ENCODE peak calls at places on chromosomes 7 and 10, in ten cellular contexts. One of them, this sample, is unnamed.

GRCh38 chr7:101378808-101379207 is 16.1 kb downstream of the COL26A1 start:
- DNase-seq in heart right ventricle: peak; percentile 33
- DNase-seq in prostate gland: peak; percentile 17
- DNase-seq in pancreas: no peak
- DNase-seq in lower lobe of right lung: no peak
- DNase-seq in GM12864: no peak
- DNase-seq in tibial nerve: no peak
- DNase-seq in cardiac muscle cell: peak; percentile 52
- DNase-seq in CD4-positive, alpha-beta T cell: no peak
- DNase-seq in body of pancreas: no peak
- DNase-seq in this sample: peak; percentile 39

GRCh38 chr7:84194484-84195260 is at the start of gene SEMA3A:
- DNase-seq in tibial nerve: no peak
- DNase-seq in GM12864: no peak
- DNase-seq in pancreas: no peak
- DNase-seq in lower lobe of right lung: no peak
- DNase-seq in prostate gland: peak; percentile 10
- DNase-seq in body of pancreas: peak; percentile 15
- DNase-seq in cardiac muscle cell: peak; percentile 89
- DNase-seq in heart right ventricle: peak; percentile 16
- DNase-seq in CD4-positive, alpha-beta T cell: peak; percentile 2
- DNase-seq in this sample: no peak

GRCh38 chr10:84348860-84349259 is 20.5 kb downstream of the CCSER2 start:
- DNase-seq in CD4-positive, alpha-beta T cell: no peak
- DNase-seq in GM12864: no peak
- DNase-seq in tibial nerve: no peak
- DNase-seq in lower lobe of right lung: no peak
- DNase-seq in cardiac muscle cell: no peak
- DNase-seq in body of pancreas: no peak
- DNase-seq in heart right ventricle: no peak
- DNase-seq in prostate gland: no peak
- DNase-seq in pancreas: no peak
- DNase-seq in this sample: no peak

GRCh38 chr10:63713191-63714144 is 192.3 kb downstream of the REEP3 start:
- DNase-seq in body of pancreas: peak; percentile 67
- DNase-seq in CD4-positive, alpha-beta T cell: no peak
- DNase-seq in heart right ventricle: peak; percentile 89
- DNase-seq in tibial nerve: peak; percentile 35
- DNase-seq in pancreas: peak; percentile 76
- DNase-seq in cardiac muscle cell: peak; percentile 61
- DNase-seq in lower lobe of right lung: no peak
- DNase-seq in prostate gland: no peak
- DNase-seq in GM12864: no peak
- DNase-seq in this sample: no peak

GRCh38 chr7:8277394-8277982 is 15.5 kb upstream of the ICA1 start:
- DNase-seq in heart right ventricle: no peak
- DNase-seq in prostate gland: no peak
- DNase-seq in pancreas: no peak
- DNase-seq in cardiac muscle cell: peak; percentile 21
- DNase-seq in lower lobe of right lung: no peak
- DNase-seq in tibial nerve: no peak
- DNase-seq in body of pancreas: peak; percentile 39
- DNase-seq in GM12864: no peak
- DNase-seq in CD4-positive, alpha-beta T cell: no peak
- DNase-seq in this sample: no peak

GRCh38 chr10:52779541-52780390 is 7.2 kb upstream of the MBL2 start:
- DNase-seq in tibial nerve: peak; percentile 33
- DNase-seq in lower lobe of right lung: peak; percentile 55
- DNase-seq in heart right ventricle: peak; percentile 40
- DNase-seq in body of pancreas: peak; percentile 63
- DNase-seq in CD4-positive, alpha-beta T cell: no peak
- DNase-seq in pancreas: peak; percentile 64
- DNase-seq in cardiac muscle cell: peak; percentile 80
- DNase-seq in prostate gland: no peak
- DNase-seq in GM12864: no peak
- DNase-seq in this sample: no peak

GRCh38 chr10:125023269-125023668 is 81.3 kb downstream of the ZRANB1 start:
- DNase-seq in lower lobe of right lung: peak; percentile 44
- DNase-seq in prostate gland: no peak
- DNase-seq in body of pancreas: no peak
- DNase-seq in cardiac muscle cell: no peak
- DNase-seq in GM12864: no peak
- DNase-seq in tibial nerve: no peak
- DNase-seq in heart right ventricle: peak; percentile 40
- DNase-seq in pancreas: peak; percentile 68
- DNase-seq in CD4-positive, alpha-beta T cell: no peak
- DNase-seq in this sample: no peak

GRCh38 chr7:81659697-81660395 is 110.0 kb downstream of the HGF start:
- DNase-seq in cardiac muscle cell: no peak
- DNase-seq in heart right ventricle: no peak
- DNase-seq in CD4-positive, alpha-beta T cell: no peak
- DNase-seq in body of pancreas: no peak
- DNase-seq in lower lobe of right lung: no peak
- DNase-seq in GM12864: no peak
- DNase-seq in tibial nerve: no peak
- DNase-seq in prostate gland: no peak
- DNase-seq in pancreas: no peak
- DNase-seq in this sample: no peak

GRCh38 chr10:86944471-86944870 is 12.9 kb downstream of the MMRN2 start:
- DNase-seq in tibial nerve: no peak
- DNase-seq in heart right ventricle: no peak
- DNase-seq in lower lobe of right lung: no peak
- DNase-seq in GM12864: no peak
- DNase-seq in CD4-positive, alpha-beta T cell: no peak
- DNase-seq in body of pancreas: no peak
- DNase-seq in pancreas: no peak
- DNase-seq in prostate gland: no peak
- DNase-seq in cardiac muscle cell: no peak
- DNase-seq in this sample: no peak

GRCh38 chr10:86946215-86947170 is 10.9 kb downstream of the MMRN2 start:
- DNase-seq in lower lobe of right lung: no peak
- DNase-seq in tibial nerve: no peak
- DNase-seq in CD4-positive, alpha-beta T cell: no peak
- DNase-seq in prostate gland: no peak
- DNase-seq in GM12864: no peak
- DNase-seq in body of pancreas: no peak
- DNase-seq in cardiac muscle cell: no peak
- DNase-seq in pancreas: peak; percentile 77
- DNase-seq in heart right ventricle: no peak
- DNase-seq in this sample: no peak

GRCh38 chr10:86944907-86945306 is 12.5 kb downstream of the MMRN2 start:
- DNase-seq in body of pancreas: no peak
- DNase-seq in prostate gland: no peak
- DNase-seq in lower lobe of right lung: no peak
- DNase-seq in cardiac muscle cell: no peak
- DNase-seq in CD4-positive, alpha-beta T cell: no peak
- DNase-seq in heart right ventricle: no peak
- DNase-seq in tibial nerve: no peak
- DNase-seq in pancreas: no peak
- DNase-seq in GM12864: no peak
- DNase-seq in this sample: no peak

GRCh38 chr10:86944031-86944419 is 13.4 kb downstream of the MMRN2 start:
- DNase-seq in GM12864: no peak
- DNase-seq in lower lobe of right lung: no peak
- DNase-seq in CD4-positive, alpha-beta T cell: no peak
- DNase-seq in cardiac muscle cell: no peak
- DNase-seq in tibial nerve: no peak
- DNase-seq in prostate gland: no peak
- DNase-seq in heart right ventricle: no peak
- DNase-seq in pancreas: no peak
- DNase-seq in body of pancreas: no peak
- DNase-seq in this sample: no peak

DNA sequence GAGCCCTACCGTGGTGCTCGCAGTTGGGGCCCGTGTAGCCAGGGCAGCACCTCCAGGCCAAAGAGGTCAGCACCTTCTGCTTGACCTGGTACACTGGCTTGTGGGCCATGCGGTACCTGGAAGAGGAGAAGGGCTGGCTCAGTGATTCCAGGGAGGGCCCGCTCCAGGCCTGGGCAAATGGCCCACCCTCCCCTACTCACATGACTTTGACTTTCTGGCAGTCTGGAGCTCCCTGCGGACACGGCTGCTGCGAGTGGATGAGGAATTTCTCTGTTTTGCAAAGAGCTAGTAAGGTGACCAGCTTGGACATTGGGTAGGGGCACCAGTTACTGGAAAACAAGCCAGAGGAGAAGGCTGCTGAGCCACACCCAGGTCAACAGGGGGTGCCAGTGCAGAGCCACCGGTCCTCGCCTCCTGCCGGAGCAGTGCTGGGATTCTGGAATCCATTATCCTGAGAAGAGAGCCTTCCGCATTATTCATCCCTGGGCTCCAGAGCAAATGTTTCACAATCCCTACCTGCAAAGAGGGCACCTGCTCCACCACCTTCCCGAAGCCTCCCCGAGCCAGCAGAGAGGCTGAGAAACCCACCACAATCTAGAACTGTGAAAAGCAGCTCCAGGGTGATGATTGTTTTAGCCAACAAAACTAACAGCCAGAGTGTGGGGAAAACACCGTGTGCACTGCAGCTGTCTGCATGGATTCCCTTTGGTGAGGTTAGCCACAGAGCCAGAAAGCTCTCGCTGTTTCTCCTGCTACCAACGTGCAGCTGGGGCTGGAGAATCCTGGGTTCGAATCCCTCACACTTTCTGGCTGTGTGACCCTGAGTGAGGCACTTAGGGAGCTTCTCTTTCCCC is 11.8 kb downstream of the MMRN2 start:
- DNase-seq in CD4-positive, alpha-beta T cell: no peak
- DNase-seq in pancreas: peak; percentile 48
- DNase-seq in tibial nerve: no peak
- DNase-seq in GM12864: no peak
- DNase-seq in cardiac muscle cell: peak; percentile 65
- DNase-seq in heart right ventricle: no peak
- DNase-seq in lower lobe of right lung: no peak
- DNase-seq in body of pancreas: peak; percentile 48
- DNase-seq in prostate gland: no peak
- DNase-seq in this sample: no peak
- TF ChIP-seq CTCF in CD4-positive, alpha-beta T cell: no peak
- TF ChIP-seq CTCF in pancreas: no peak
- TF ChIP-seq CTCF in tibial nerve: no peak
- TF ChIP-seq CTCF in GM12864: peak; percentile 13
- TF ChIP-seq CTCF in cardiac muscle cell: peak; percentile 37
- TF ChIP-seq CTCF in heart right ventricle: peak; percentile 45
- TF ChIP-seq CTCF in lower lobe of right lung: no peak
- TF ChIP-seq CTCF in body of pancreas: peak; percentile 37
- TF ChIP-seq CTCF in prostate gland: no peak
- TF ChIP-seq CTCF in this sample: peak; percentile 25

GRCh38 chr7:140512317-140513000 is 33.2 kb upstream of the MKRN1 start:
- DNase-seq in cardiac muscle cell: peak; percentile 69
- DNase-seq in CD4-positive, alpha-beta T cell: no peak
- DNase-seq in tibial nerve: no peak
- DNase-seq in GM12864: no peak
- DNase-seq in lower lobe of right lung: peak; percentile 65
- DNase-seq in body of pancreas: peak; percentile 80
- DNase-seq in heart right ventricle: peak; percentile 23
- DNase-seq in prostate gland: peak; percentile 12
- DNase-seq in pancreas: peak; percentile 80
- DNase-seq in this sample: no peak

GRCh38 chr7:140501941-140502340 is 22.6 kb upstream of the MKRN1 start:
- DNase-seq in prostate gland: no peak
- DNase-seq in pancreas: peak; percentile 68
- DNase-seq in body of pancreas: peak; percentile 82
- DNase-seq in CD4-positive, alpha-beta T cell: no peak
- DNase-seq in tibial nerve: no peak
- DNase-seq in heart right ventricle: no peak
- DNase-seq in cardiac muscle cell: no peak
- DNase-seq in lower lobe of right lung: no peak
- DNase-seq in GM12864: no peak
- DNase-seq in this sample: no peak

GRCh38 chr7:140509789-140510188 is 30.5 kb upstream of the MKRN1 start:
- DNase-seq in body of pancreas: no peak
- DNase-seq in CD4-positive, alpha-beta T cell: no peak
- DNase-seq in cardiac muscle cell: no peak
- DNase-seq in heart right ventricle: no peak
- DNase-seq in pancreas: no peak
- DNase-seq in prostate gland: no peak
- DNase-seq in tibial nerve: no peak
- DNase-seq in lower lobe of right lung: no peak
- DNase-seq in GM12864: no peak
- DNase-seq in this sample: no peak

DNA sequence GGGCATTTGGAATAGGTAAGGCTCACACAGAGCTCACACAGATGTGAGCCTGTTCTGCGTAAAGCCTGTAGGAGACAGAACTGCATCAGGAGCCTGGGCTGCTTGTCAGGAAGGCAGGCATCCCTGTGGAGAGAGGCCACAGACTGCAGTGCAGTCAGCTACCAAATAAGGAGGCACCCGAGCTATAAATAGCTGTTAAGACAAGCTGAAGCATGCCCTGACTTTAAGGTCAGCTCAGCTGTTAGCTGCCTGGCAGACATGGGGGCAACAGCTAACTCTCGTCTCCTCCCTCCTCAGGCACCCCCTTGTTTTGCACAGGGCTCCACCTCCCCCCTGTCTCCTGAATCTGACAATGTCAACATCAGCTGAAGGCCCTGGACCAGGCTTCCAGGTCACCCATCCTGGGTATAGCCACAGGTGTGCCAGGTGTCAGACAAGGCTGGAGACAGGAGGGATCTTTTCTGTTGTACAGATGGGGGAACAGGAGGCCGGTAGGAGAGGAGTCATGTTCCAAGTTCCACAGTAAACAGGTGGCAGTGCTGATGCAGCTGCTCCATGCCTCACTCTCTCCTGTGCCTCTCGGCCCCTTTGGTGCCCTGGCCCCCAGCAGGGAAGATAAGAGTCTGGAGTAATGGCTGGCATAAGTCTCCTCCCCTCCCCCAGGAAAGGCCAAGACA is 27.6 kb upstream of the MKRN1 start:
- DNase-seq in GM12864: no peak
- DNase-seq in lower lobe of right lung: no peak
- DNase-seq in CD4-positive, alpha-beta T cell: no peak
- DNase-seq in heart right ventricle: peak; percentile 71
- DNase-seq in cardiac muscle cell: peak; percentile 95
- DNase-seq in prostate gland: peak; percentile 16
- DNase-seq in tibial nerve: no peak
- DNase-seq in pancreas: peak; percentile 31
- DNase-seq in body of pancreas: peak; percentile 41
- DNase-seq in this sample: no peak
- TF ChIP-seq CTCF in GM12864: no peak
- TF ChIP-seq CTCF in lower lobe of right lung: no peak
- TF ChIP-seq CTCF in CD4-positive, alpha-beta T cell: no peak
- TF ChIP-seq CTCF in heart right ventricle: peak; percentile 32
- TF ChIP-seq CTCF in cardiac muscle cell: no peak
- TF ChIP-seq CTCF in prostate gland: no peak
- TF ChIP-seq CTCF in tibial nerve: no peak
- TF ChIP-seq CTCF in pancreas: no peak
- TF ChIP-seq CTCF in body of pancreas: no peak
- TF ChIP-seq CTCF in this sample: no peak

GRCh38 chr10:61153766-61154165 is 209.8 kb upstream of the RHOBTB1 start:
- DNase-seq in GM12864: no peak
- DNase-seq in prostate gland: peak; percentile 49
- DNase-seq in heart right ventricle: no peak
- DNase-seq in pancreas: no peak
- DNase-seq in body of pancreas: no peak
- DNase-seq in lower lobe of right lung: no peak
- DNase-seq in tibial nerve: no peak
- DNase-seq in CD4-positive, alpha-beta T cell: no peak
- DNase-seq in cardiac muscle cell: no peak
- DNase-seq in this sample: no peak
- TF ChIP-seq CTCF in GM12864: no peak
- TF ChIP-seq CTCF in prostate gland: no peak
- TF ChIP-seq CTCF in heart right ventricle: no peak
- TF ChIP-seq CTCF in pancreas: no peak
- TF ChIP-seq CTCF in body of pancreas: no peak
- TF ChIP-seq CTCF in lower lobe of right lung: no peak
- TF ChIP-seq CTCF in tibial nerve: no peak
- TF ChIP-seq CTCF in CD4-positive, alpha-beta T cell: no peak
- TF ChIP-seq CTCF in cardiac muscle cell: no peak
- TF ChIP-seq CTCF in this sample: no peak

GRCh38 chr7:22565315-22565811 is 65.4 kb upstream of the STEAP1B start:
- DNase-seq in CD4-positive, alpha-beta T cell: no peak
- DNase-seq in body of pancreas: no peak
- DNase-seq in heart right ventricle: no peak
- DNase-seq in pancreas: no peak
- DNase-seq in lower lobe of right lung: no peak
- DNase-seq in prostate gland: no peak
- DNase-seq in GM12864: no peak
- DNase-seq in tibial nerve: no peak
- DNase-seq in cardiac muscle cell: peak; percentile 23
- DNase-seq in this sample: no peak
- TF ChIP-seq CTCF in CD4-positive, alpha-beta T cell: no peak
- TF ChIP-seq CTCF in body of pancreas: no peak
- TF ChIP-seq CTCF in heart right ventricle: no peak
- TF ChIP-seq CTCF in pancreas: no peak
- TF ChIP-seq CTCF in lower lobe of right lung: no peak
- TF ChIP-seq CTCF in prostate gland: no peak
- TF ChIP-seq CTCF in GM12864: no peak
- TF ChIP-seq CTCF in tibial nerve: no peak
- TF ChIP-seq CTCF in cardiac muscle cell: no peak
- TF ChIP-seq CTCF in this sample: no peak

This sample was measured in D721Med.